ENCODE peak calls at places on chromosomes 4 and X, in ten cellular contexts. R is adrenal gland, W is neural crest cell, K is HFF-Myc, Z is NCI-H1092, M is adipocyte, D is lower leg skin, U is NCI-H82, S is DMS53, E is nephron progenitor cell. H is an unnamed sample.

GRCh38 chr4:42638276-42638675 is 18.6 kb downstream of the ATP8A1 start:
- DNase-seq in E (no peak), W (no peak), K (no peak), Z (no peak), M (no peak), D (no peak), U (no peak), R (no peak), S (no peak), H (no peak)

GRCh38 chrX:56382278-56382677 is 150.1 kb downstream of the KLF8 start:
- DNase-seq in Z (no peak), M (no peak), K (no peak), U (no peak), W (no peak), E (no peak), D (no peak), S (no peak), R (no peak), H (no peak)

GRCh38 chr4:111031180-111031579 is 408.3 kb upstream of the PITX2 start:
- DNase-seq in K (no peak), R (no peak), Z (no peak), M (no peak), D (no peak), E (no peak), W (no peak), S (no peak), U (no peak), H (no peak)

GRCh38 chr4:40307627-40308497 is 27.3 kb upstream of the CHRNA9 start:
- DNase-seq in K (no peak), M (no peak), D (no peak), W (no peak), R (no peak), U (no peak), S (no peak), Z (no peak), E (no peak), H (no peak)

GRCh38 chr4:11543710-11544109 is 115.0 kb upstream of the HS3ST1 start:
- DNase-seq in S (peak), K (no peak), M (no peak), Z (no peak), U (no peak), E (no peak), R (peak), D (no peak), W (no peak), H (no peak)

GRCh38 chr4:164012396-164013027 is 518.0 kb downstream of the TMA16 start:
- DNase-seq in S (peak), E (peak), R (no peak), D (no peak), M (no peak), Z (peak), K (no peak), W (peak), U (peak), H (no peak)

GRCh38 chr4:68324509-68325262 is 25.2 kb downstream of the YTHDC1 start:
- DNase-seq in Z (no peak), E (no peak), R (no peak), K (no peak), S (no peak), U (no peak), M (no peak), D (no peak), W (no peak), H (no peak)

GRCh38 chr4:46270986-46271596 is 118.8 kb downstream of the GABRA2 start:
- DNase-seq in D (no peak), W (no peak), M (peak), U (peak), E (no peak), K (no peak), S (peak), R (no peak), Z (no peak), H (no peak)

GRCh38 chr4:52659722-52660261 is 691 bp upstream of the USP46 start:
- DNase-seq in U (peak), D (peak), K (no peak), Z (no peak), R (peak), M (peak), S (peak), W (no peak), E (peak), H (peak)

GRCh38 chr4:125735107-125735506 is 420.4 kb downstream of the FAT4 start:
- DNase-seq in E (peak), M (peak), U (no peak), K (peak), W (no peak), R (peak), S (no peak), Z (no peak), D (no peak), H (no peak)

GRCh38 chr4:55706526-55706925 is 70.4 kb upstream of the NMU start:
- DNase-seq in Z (no peak), M (peak), S (no peak), E (no peak), R (no peak), D (no peak), K (no peak), W (no peak), U (no peak), H (no peak)

GRCh38 chr4:26520728-26521442 is 30.6 kb upstream of the CCKAR start:
- DNase-seq in D (no peak), E (no peak), W (no peak), U (no peak), R (no peak), M (no peak), K (no peak), S (no peak), Z (no peak), H (no peak)

GRCh38 chrX:121571333-121571732 is 523.9 kb downstream of the GLUD2 start:
- DNase-seq in D (no peak), Z (no peak), M (no peak), U (no peak), R (no peak), W (no peak), K (no peak), E (no peak), S (peak), H (no peak)

GRCh38 chrX:69501433-69501832 is 2.7 kb upstream of the NALF2 start:
- DNase-seq in S (peak), R (no peak), K (no peak), M (no peak), D (no peak), W (peak), Z (peak), U (peak), E (peak), H (no peak)

GRCh38 chr4:56187601-56188177 is 199.6 kb downstream of the AASDH start:
- DNase-seq in Z (no peak), M (no peak), S (no peak), K (no peak), D (no peak), R (no peak), W (no peak), U (peak), E (no peak), H (no peak)

GRCh38 chr4:82852751-82853053 is 38.3 kb downstream of the SEC31A start:
- DNase-seq in U (peak), M (no peak), K (no peak), E (no peak), S (no peak), Z (no peak), W (no peak), D (no peak), R (no peak), H (no peak)

GRCh38 chr4:6908397-6909112 is 1.1 kb upstream of the TBC1D14 start:
- DNase-seq in W (no peak), R (peak), D (peak), K (no peak), Z (no peak), U (no peak), E (no peak), S (peak), M (no peak), H (no peak)

GRCh38 chrX:124346064-124346876 is at the start of gene SH2D1A:
- DNase-seq in W (no peak), D (no peak), U (no peak), M (no peak), S (no peak), Z (no peak), K (no peak), E (no peak), R (no peak), H (no peak)

H was measured in thoracic aorta.